ENCODE peak calls at places on chromosomes 4 and X, in six cellular contexts. V is IMR-90, N is H4, Y is H7, Q is AG09309, W is GM10248. Z is an unnamed sample.

GRCh38 chr4:74158561-74159396 is 861 bp downstream of the MTHFD2L start:
- DNase-seq in V (peak; percentile 46), N (no peak), Y (no peak), Q (no peak), W (no peak), Z (no peak)

GRCh38 chrX:40727093-40727492 is 8.2 kb downstream of the MED14 start:
- DNase-seq in V (no peak), N (no peak), Y (no peak), Q (no peak), W (no peak), Z (no peak)

GRCh38 chr4:57073559-57073958 is 36.6 kb downstream of the IGFBP7 start:
- DNase-seq in V (no peak), N (peak; percentile 36), Y (no peak), Q (no peak), W (no peak), Z (no peak)

GRCh38 chrX:72128881-72129280 is 2.8 kb downstream of the RTL5 start:
- DNase-seq in V (no peak), N (peak; percentile 19), Y (peak; percentile 56), Q (no peak), W (no peak), Z (peak; percentile 47)

GRCh38 chr4:161320377-161320776 is 843.4 kb downstream of the FSTL5 start:
- DNase-seq in V (no peak), N (peak; percentile 45), Y (peak; percentile 2), Q (no peak), W (peak; percentile 20), Z (peak; percentile 60)

GRCh38 chr4:40736910-40737309 is 12.8 kb upstream of the NSUN7 start:
- DNase-seq in V (peak; percentile 22), N (peak; percentile 51), Y (peak; percentile 19), Q (peak; percentile 10), W (peak; percentile 55), Z (no peak)

GRCh38 chr4:147326581-147326980 is 154.3 kb upstream of the EDNRA start:
- DNase-seq in V (peak; percentile 88), N (no peak), Y (no peak), Q (no peak), W (no peak), Z (no peak)

GRCh38 chrX:24081661-24082154 is 27.0 kb downstream of the EIF2S3 start:
- DNase-seq in V (peak; percentile 63), N (peak; percentile 66), Y (peak; percentile 42), Q (no peak), W (no peak), Z (peak; percentile 72)

GRCh38 chr4:29075366-29075765 is 1644.8 kb upstream of the PCDH7 start:
- DNase-seq in V (no peak), N (no peak), Y (no peak), Q (no peak), W (no peak), Z (no peak)

GRCh38 chr4:174549696-174550095 is 27.4 kb upstream of the HPGD start:
- DNase-seq in V (no peak), N (no peak), Y (no peak), Q (no peak), W (no peak), Z (no peak)

GRCh38 chrX:10399152-10399741 is 221.1 kb downstream of the MID1 start:
- DNase-seq in V (peak; percentile 6), N (no peak), Y (peak; percentile 37), Q (no peak), W (no peak), Z (peak; percentile 17)

GRCh38 chr4:73885570-73886230 is 16.5 kb downstream of the CXCL1 start:
- DNase-seq in V (no peak), N (no peak), Y (no peak), Q (no peak), W (no peak), Z (no peak)

GRCh38 chrX:2696698-2697215 is 5.7 kb downstream of the CD99 start:
- DNase-seq in V (peak; percentile 90), N (peak; percentile 86), Y (no peak), Q (no peak), W (peak; percentile 74), Z (no peak)

GRCh38 chr4:2788532-2789103 is 4.3 kb upstream of the SH3BP2 start:
- DNase-seq in V (peak; percentile 29), N (peak; percentile 50), Y (no peak), Q (no peak), W (no peak), Z (peak; percentile 47)

GRCh38 chr4:64967286-64967685 is 558.0 kb upstream of the TECRL start:
- DNase-seq in V (no peak), N (no peak), Y (no peak), Q (no peak), W (no peak), Z (no peak)

GRCh38 chr4:26171953-26172352 is 148.9 kb upstream of the RBPJ start:
- DNase-seq in V (peak; percentile 100), N (peak; percentile 84), Y (no peak), Q (no peak), W (no peak), Z (no peak)

GRCh38 chrX:134244043-134244442 is 7.1 kb downstream of the CCDC160 start:
- DNase-seq in V (peak; percentile 33), N (peak; percentile 5), Y (no peak), Q (no peak), W (no peak), Z (no peak)

GRCh38 chr4:3433138-3433869 is 8.5 kb upstream of the HGFAC start:
- DNase-seq in V (no peak), N (no peak), Y (no peak), Q (no peak), W (no peak), Z (no peak)

GRCh38 chr4:140856692-140857091 is 100.5 kb upstream of the TBC1D9 start:
- DNase-seq in V (peak; percentile 22), N (peak; percentile 65), Y (peak; percentile 2), Q (peak; percentile 14), W (no peak), Z (no peak)

GRCh38 chr4:90074322-90074886 is 52.8 kb upstream of the CCSER1 start:
- DNase-seq in V (no peak), N (no peak), Y (no peak), Q (no peak), W (no peak), Z (no peak)

GRCh38 chr4:67929447-67929846 is 33.8 kb downstream of the TMPRSS11A start:
- DNase-seq in V (peak; percentile 32), N (peak; percentile 75), Y (no peak), Q (no peak), W (no peak), Z (no peak)

GRCh38 chr4:105061136-105061696 is 85.5 kb upstream of the TET2 start:
- DNase-seq in V (peak; percentile 5), N (peak; percentile 56), Y (peak; percentile 5), Q (no peak), W (peak; percentile 55), Z (no peak)

GRCh38 chrX:95995600-95995999 is 689.0 kb upstream of the DIAPH2 start:
- DNase-seq in V (no peak), N (no peak), Y (no peak), Q (no peak), W (no peak), Z (no peak)

GRCh38 chr4:59553739-59554126 is 1646.4 kb upstream of the ADGRL3 start:
- DNase-seq in V (no peak), N (peak; percentile 38), Y (no peak), Q (no peak), W (no peak), Z (no peak)

GRCh38 chr4:819401-820229 is 6.3 kb downstream of the CPLX1 start:
- DNase-seq in V (no peak), N (no peak), Y (no peak), Q (no peak), W (no peak), Z (no peak)

Z was measured in BE2C.